ENCODE peak calls at places on chromosome 11, in eight cellular contexts. W is psoas muscle; P is T-helper 1 cell; N is NCI-H774; D is activated CD8-positive, alpha-beta memory T cell treated with anti-CD3 and anti-CD28 coated beads, Interleukin-2, amount 50 U/mL, for 48 hours; C is naive thymus-derived CD4-positive, alpha-beta T cell; T is osteocyte; V is skeletal muscle cell. H is an unnamed sample.
A peak's percentile ranks its signal among the peaks of the same experiment; 100 is the strongest.

GRCh38 chr11:1237128-1237580 is 14.3 kb downstream of the MUC5B start:
- DNase-seq in P (no peak), N (no peak), W (peak; percentile 38), C (no peak), T (no peak), V (no peak), D (no peak), H (no peak)

GRCh38 chr11:75200531-75200930 is 40.0 kb upstream of the TPBGL start:
- DNase-seq in C (no peak), V (no peak), T (no peak), N (no peak), W (no peak), D (no peak), P (no peak), H (no peak)

GRCh38 chr11:108569896-108570295 is 23.7 kb downstream of the EXPH5 start:
- DNase-seq in D (no peak), T (peak; percentile 7), C (no peak), P (no peak), V (no peak), N (no peak), W (no peak), H (no peak)

GRCh38 chr11:76253416-76253815 is 47.1 kb upstream of the WNT11 start:
- DNase-seq in C (no peak), V (no peak), N (no peak), W (no peak), T (no peak), P (no peak), D (no peak), H (no peak)

GRCh38 chr11:110125632-110126031 is 32.4 kb downstream of the ZC3H12C start:
- DNase-seq in V (peak; percentile 83), P (no peak), N (no peak), C (no peak), W (no peak), D (no peak), T (no peak), H (no peak)

GRCh38 chr11:119409731-119410130 is 13.2 kb downstream of the THY1 start:
- DNase-seq in N (no peak), T (peak; percentile 77), V (no peak), C (no peak), W (no peak), D (no peak), P (no peak), H (no peak)

GRCh38 chr11:102783720-102784119 is 3.3 kb upstream of the MMP10 start:
- DNase-seq in V (no peak), D (no peak), P (no peak), N (peak; percentile 73), C (no peak), W (no peak), T (no peak), H (no peak)

GRCh38 chr11:35541621-35542375 is 16.4 kb upstream of the PAMR1 start:
- DNase-seq in W (peak; percentile 65), D (no peak), V (peak; percentile 62), N (no peak), P (no peak), T (no peak), C (no peak), H (no peak)

GRCh38 chr11:2671748-2672147 is 28.0 kb downstream of the KCNQ1OT1 start:
- DNase-seq in N (no peak), V (no peak), T (peak; percentile 40), P (no peak), W (no peak), D (no peak), C (no peak), H (no peak)

H was measured in coronary artery.